ENCODE peak calls at places on chromosomes 6 and 20, in five cellular contexts. One of them, this sample, is unnamed.

GRCh38 chr6:169230322-169230665 is 23.4 kb downstream of the THBS2 start:
- DNase-seq in CD8-positive, alpha-beta T cell: no peak
- DNase-seq in substantia nigra: no peak
- DNase-seq in NT2/D1: no peak
- DNase-seq in cerebellum: no peak
- DNase-seq in this sample: no peak

GRCh38 chr6:169950558-169950957 is 199.1 kb downstream of the ERMARD start:
- DNase-seq in CD8-positive, alpha-beta T cell: no peak
- DNase-seq in substantia nigra: no peak
- DNase-seq in NT2/D1: no peak
- DNase-seq in cerebellum: no peak
- DNase-seq in this sample: peak; percentile 75

GRCh38 chr6:3719462-3720308 is 31.8 kb downstream of the PXDC1 start:
- DNase-seq in CD8-positive, alpha-beta T cell: no peak
- DNase-seq in substantia nigra: no peak
- DNase-seq in NT2/D1: no peak
- DNase-seq in cerebellum: no peak
- DNase-seq in this sample: no peak

GRCh38 chr20:24610341-24611115 is 141.1 kb downstream of the SYNDIG1 start:
- DNase-seq in CD8-positive, alpha-beta T cell: no peak
- DNase-seq in substantia nigra: no peak
- DNase-seq in NT2/D1: peak; percentile 68
- DNase-seq in cerebellum: no peak
- DNase-seq in this sample: peak; percentile 63

GRCh38 chr6:70735513-70735912 is 67.8 kb downstream of the SMAP1 start:
- DNase-seq in CD8-positive, alpha-beta T cell: no peak
- DNase-seq in substantia nigra: no peak
- DNase-seq in NT2/D1: no peak
- DNase-seq in cerebellum: no peak
- DNase-seq in this sample: no peak

GRCh38 chr6:31728767-31729514 is at the start of gene DDAH2:
- DNase-seq in CD8-positive, alpha-beta T cell: no peak
- DNase-seq in substantia nigra: no peak
- DNase-seq in NT2/D1: no peak
- DNase-seq in cerebellum: no peak
- DNase-seq in this sample: no peak

GRCh38 chr6:67544851-67545452 is 1090.1 kb upstream of the ADGRB3 start:
- DNase-seq in CD8-positive, alpha-beta T cell: no peak
- DNase-seq in substantia nigra: no peak
- DNase-seq in NT2/D1: no peak
- DNase-seq in cerebellum: no peak
- DNase-seq in this sample: no peak

GRCh38 chr6:139891471-139891870 is 517.0 kb upstream of the CITED2 start:
- DNase-seq in CD8-positive, alpha-beta T cell: no peak
- DNase-seq in substantia nigra: no peak
- DNase-seq in NT2/D1: no peak
- DNase-seq in cerebellum: no peak
- DNase-seq in this sample: no peak

GRCh38 chr20:496126-496696 is 33.9 kb upstream of the TBC1D20 start:
- DNase-seq in CD8-positive, alpha-beta T cell: no peak
- DNase-seq in substantia nigra: no peak
- DNase-seq in NT2/D1: no peak
- DNase-seq in cerebellum: no peak
- DNase-seq in this sample: no peak

GRCh38 chr20:52049001-52049731 is 142.4 kb downstream of the ZFP64 start:
- DNase-seq in CD8-positive, alpha-beta T cell: no peak
- DNase-seq in substantia nigra: no peak
- DNase-seq in NT2/D1: peak; percentile 38
- DNase-seq in cerebellum: no peak
- DNase-seq in this sample: no peak

GRCh38 chr6:89604662-89605061 is 33.9 kb downstream of the LYRM2 start:
- DNase-seq in CD8-positive, alpha-beta T cell: no peak
- DNase-seq in substantia nigra: no peak
- DNase-seq in NT2/D1: no peak
- DNase-seq in cerebellum: no peak
- DNase-seq in this sample: peak; percentile 68

GRCh38 chr6:16432075-16433032 is 194.0 kb downstream of the GMPR start:
- DNase-seq in CD8-positive, alpha-beta T cell: no peak
- DNase-seq in substantia nigra: no peak
- DNase-seq in NT2/D1: no peak
- DNase-seq in cerebellum: no peak
- DNase-seq in this sample: peak; percentile 65

GRCh38 chr20:57031867-57032355 is 234.5 kb downstream of the BMP7 start:
- DNase-seq in CD8-positive, alpha-beta T cell: no peak
- DNase-seq in substantia nigra: no peak
- DNase-seq in NT2/D1: no peak
- DNase-seq in cerebellum: no peak
- DNase-seq in this sample: no peak

GRCh38 chr6:137657351-137657911 is 163.2 kb upstream of the OLIG3 start:
- DNase-seq in CD8-positive, alpha-beta T cell: no peak
- DNase-seq in substantia nigra: no peak
- DNase-seq in NT2/D1: no peak
- DNase-seq in cerebellum: no peak
- DNase-seq in this sample: peak; percentile 74

GRCh38 chr6:157946865-157947532 is 34.7 kb upstream of the SYNJ2 start:
- DNase-seq in CD8-positive, alpha-beta T cell: no peak
- DNase-seq in substantia nigra: no peak
- DNase-seq in NT2/D1: no peak
- DNase-seq in cerebellum: peak; percentile 43
- DNase-seq in this sample: peak; percentile 36

GRCh38 chr6:117550618-117551242 is 51.6 kb downstream of the GOPC start:
- DNase-seq in CD8-positive, alpha-beta T cell: no peak
- DNase-seq in substantia nigra: no peak
- DNase-seq in NT2/D1: no peak
- DNase-seq in cerebellum: no peak
- DNase-seq in this sample: no peak

GRCh38 chr6:55812509-55812908 is 62.9 kb downstream of the BMP5 start:
- DNase-seq in CD8-positive, alpha-beta T cell: no peak
- DNase-seq in substantia nigra: no peak
- DNase-seq in NT2/D1: no peak
- DNase-seq in cerebellum: no peak
- DNase-seq in this sample: no peak

GRCh38 chr6:167098825-167099225 is 24.1 kb upstream of the CCR6 start:
- DNase-seq in CD8-positive, alpha-beta T cell: no peak
- DNase-seq in substantia nigra: no peak
- DNase-seq in NT2/D1: no peak
- DNase-seq in cerebellum: no peak
- DNase-seq in this sample: no peak

GRCh38 chr20:23541330-23541729 is 27.0 kb downstream of the CST9L start:
- DNase-seq in CD8-positive, alpha-beta T cell: no peak
- DNase-seq in substantia nigra: no peak
- DNase-seq in NT2/D1: no peak
- DNase-seq in cerebellum: no peak
- DNase-seq in this sample: peak; percentile 20

GRCh38 chr20:37276494-37277252 is 12.8 kb upstream of the MANBAL start:
- DNase-seq in CD8-positive, alpha-beta T cell: no peak
- DNase-seq in substantia nigra: no peak
- DNase-seq in NT2/D1: no peak
- DNase-seq in cerebellum: no peak
- DNase-seq in this sample: peak; percentile 69

GRCh38 chr20:46058656-46059281 is 29.8 kb downstream of the SLC12A5 start:
- DNase-seq in CD8-positive, alpha-beta T cell: no peak
- DNase-seq in substantia nigra: no peak
- DNase-seq in NT2/D1: no peak
- DNase-seq in cerebellum: peak; percentile 34
- DNase-seq in this sample: no peak

GRCh38 chr20:64228751-64229518 is 26.6 kb upstream of the PCMTD2 start:
- DNase-seq in CD8-positive, alpha-beta T cell: no peak
- DNase-seq in substantia nigra: no peak
- DNase-seq in NT2/D1: no peak
- DNase-seq in cerebellum: no peak
- DNase-seq in this sample: peak; percentile 4

GRCh38 chr6:138517635-138518034 is 18.3 kb upstream of the NHSL1 start:
- DNase-seq in CD8-positive, alpha-beta T cell: peak; percentile 10
- DNase-seq in substantia nigra: no peak
- DNase-seq in NT2/D1: no peak
- DNase-seq in cerebellum: peak; percentile 34
- DNase-seq in this sample: peak; percentile 74

GRCh38 chr6:79170915-79171314 is 63.6 kb downstream of the HMGN3 start:
- DNase-seq in CD8-positive, alpha-beta T cell: no peak
- DNase-seq in substantia nigra: no peak
- DNase-seq in NT2/D1: no peak
- DNase-seq in cerebellum: no peak
- DNase-seq in this sample: peak; percentile 95

GRCh38 chr6:149755300-149756260 is 6.0 kb downstream of the PCMT1 start:
- DNase-seq in CD8-positive, alpha-beta T cell: no peak
- DNase-seq in substantia nigra: no peak
- DNase-seq in NT2/D1: no peak
- DNase-seq in cerebellum: no peak
- DNase-seq in this sample: no peak

GRCh38 chr6:35014341-35014740 is 125.3 kb downstream of the ANKS1A start:
- DNase-seq in CD8-positive, alpha-beta T cell: no peak
- DNase-seq in substantia nigra: peak; percentile 64
- DNase-seq in NT2/D1: no peak
- DNase-seq in cerebellum: no peak
- DNase-seq in this sample: no peak

GRCh38 chr20:37936041-37936440 is 33.1 kb downstream of the VSTM2L start:
- DNase-seq in CD8-positive, alpha-beta T cell: no peak
- DNase-seq in substantia nigra: no peak
- DNase-seq in NT2/D1: no peak
- DNase-seq in cerebellum: no peak
- DNase-seq in this sample: no peak

GRCh38 chr6:21193790-21194189 is 399.8 kb upstream of the SOX4 start:
- DNase-seq in CD8-positive, alpha-beta T cell: no peak
- DNase-seq in substantia nigra: no peak
- DNase-seq in NT2/D1: no peak
- DNase-seq in cerebellum: no peak
- DNase-seq in this sample: no peak

GRCh38 chr6:41531591-41532582 is 14.3 kb upstream of the FOXP4 start:
- DNase-seq in CD8-positive, alpha-beta T cell: no peak
- DNase-seq in substantia nigra: no peak
- DNase-seq in NT2/D1: no peak
- DNase-seq in cerebellum: no peak
- DNase-seq in this sample: peak; percentile 95

GRCh38 chr20:63287697-63288580 is 5.0 kb upstream of the COL20A1 start:
- DNase-seq in CD8-positive, alpha-beta T cell: no peak
- DNase-seq in substantia nigra: no peak
- DNase-seq in NT2/D1: no peak
- DNase-seq in cerebellum: no peak
- DNase-seq in this sample: no peak

GRCh38 chr6:150527100-150527499 is 72.6 kb upstream of the PLEKHG1 start:
- DNase-seq in CD8-positive, alpha-beta T cell: no peak
- DNase-seq in substantia nigra: no peak
- DNase-seq in NT2/D1: no peak
- DNase-seq in cerebellum: no peak
- DNase-seq in this sample: no peak

GRCh38 chr6:42365021-42365420 is 86.7 kb downstream of the TRERF1 start:
- DNase-seq in CD8-positive, alpha-beta T cell: no peak
- DNase-seq in substantia nigra: no peak
- DNase-seq in NT2/D1: no peak
- DNase-seq in cerebellum: no peak
- DNase-seq in this sample: no peak

This sample was measured in NCI-H69.